ENCODE peak calls at places on chromosomes 6 and 20, in eight cellular contexts. Q is stimulated activated CD4-positive, alpha-beta T cell treated with anti-CD3 and anti-CD28 coated beads, Interleukin-15, amount 100 ng/mL, for 24 hours; U is AG20443; C is kidney tubule cell; H is left ventricle myocardium inferior; R is SK-N-SH; G is SHP77; D is GM13976. P is an unnamed sample.

GRCh38 chr20:58883243-58883691 is 30.8 kb downstream of the GNAS start:
- DNase-seq in D (no peak), Q (no peak), C (no peak), R (no peak), G (no peak), U (peak), H (no peak), P (no peak)

GRCh38 chr6:136710877-136711552 is 81.3 kb downstream of the MAP3K5 start:
- DNase-seq in C (no peak), D (no peak), G (no peak), Q (no peak), H (no peak), U (no peak), R (no peak), P (no peak)

GRCh38 chr20:35461620-35462019 is 6.2 kb downstream of the CEP250 start:
- DNase-seq in D (no peak), C (no peak), U (no peak), Q (no peak), G (no peak), H (no peak), R (no peak), P (no peak)

GRCh38 chr6:28633445-28634215 is 107.9 kb downstream of the GPX5 start:
- DNase-seq in H (no peak), G (no peak), C (peak), U (no peak), R (no peak), Q (no peak), D (no peak), P (no peak)

GRCh38 chr6:110897433-110897832 is 22.8 kb downstream of the AMD1 start:
- DNase-seq in D (no peak), R (no peak), G (no peak), Q (no peak), H (no peak), U (no peak), C (no peak), P (no peak)

GRCh38 chr6:143775326-143775725 is 67.8 kb upstream of the LTV1 start:
- DNase-seq in G (no peak), Q (no peak), R (no peak), H (no peak), C (no peak), D (no peak), U (no peak), P (no peak)

GRCh38 chr6:2989332-2990178 is 10.1 kb upstream of the NQO2 start:
- DNase-seq in C (peak), Q (peak), G (peak), U (peak), D (peak), R (peak), H (peak), P (peak)

GRCh38 chr6:71420693-71421328 is 132.2 kb downstream of the OGFRL1 start:
- DNase-seq in H (peak), R (peak), Q (peak), U (peak), G (no peak), C (peak), D (peak), P (peak)

GRCh38 chr6:35044145-35044745 is 96.9 kb downstream of the TCP11 start:
- DNase-seq in R (no peak), Q (no peak), U (no peak), C (peak), G (no peak), D (no peak), H (no peak), P (no peak)

GRCh38 chr20:31322504-31322903 is 14.1 kb upstream of the DEFB116 start:
- DNase-seq in Q (no peak), C (no peak), H (no peak), D (no peak), R (no peak), G (no peak), U (no peak), P (no peak)

GRCh38 chr6:19333936-19334335 is 503.2 kb upstream of the ID4 start:
- DNase-seq in G (no peak), Q (no peak), R (no peak), D (no peak), C (peak), U (no peak), H (no peak), P (no peak)

GRCh38 chr6:2580996-2581395 is 169.7 kb downstream of the MYLK4 start:
- DNase-seq in Q (no peak), H (no peak), C (no peak), D (no peak), G (no peak), U (no peak), R (no peak), P (no peak)

GRCh38 chr6:40922281-40922680 is 116.7 kb downstream of the UNC5CL start:
- DNase-seq in R (no peak), G (no peak), D (no peak), H (no peak), C (peak), U (peak), Q (no peak), P (no peak)

P was measured in kidney epithelial cell.